ENCODE peak calls at places on chromosomes 12 and 14, in nine cellular contexts. Z is endothelial cell of umbilical vein, X is brain microvascular endothelial cell, H is endodermal cell, J is GM03348, B is ELF-1, D is non-pigmented ciliary epithelial cell, O is activated T-cell treated with anti-CD3 and anti-CD28 coated beads for 1 hour, R is HS-27A. Q is an unnamed sample.

GRCh38 chr14:79028281-79028680 is 858.1 kb downstream of the NRXN3 start:
- DNase-seq in O (no peak), Z (no peak), H (no peak), B (no peak), D (no peak), J (no peak), X (no peak), R (no peak), Q (no peak)

GRCh38 chr12:109291531-109292341 is 17.3 kb downstream of the FOXN4 start:
- DNase-seq in B (peak), X (no peak), H (peak), D (no peak), Z (no peak), J (peak), O (no peak), R (no peak), Q (no peak)

GRCh38 chr12:64018524-64018923 is 174.0 kb downstream of the SRGAP1 start:
- DNase-seq in B (no peak), D (no peak), X (no peak), O (no peak), R (no peak), Z (no peak), J (no peak), H (no peak), Q (no peak)

GRCh38 chr14:36014236-36014635 is 162.3 kb downstream of the PTCSC3 start:
- DNase-seq in R (no peak), Z (no peak), H (no peak), D (no peak), X (no peak), B (no peak), J (no peak), O (no peak), Q (no peak)

GRCh38 chr14:105473677-105474477 is 744 bp upstream of the CRIP2 start:
- DNase-seq in R (peak), B (peak), O (peak), D (no peak), X (peak), Z (peak), J (peak), H (peak), Q (no peak)

GRCh38 chr12:89469361-89469760 is 55.2 kb downstream of the GALNT4 start:
- DNase-seq in R (no peak), X (peak), Z (peak), H (no peak), D (no peak), O (no peak), B (no peak), J (peak), Q (no peak)

GRCh38 chr14:68669101-68669500 is 123.8 kb downstream of the ZFP36L1 start:
- DNase-seq in D (no peak), B (peak), X (no peak), Z (no peak), H (peak), O (no peak), J (no peak), R (no peak), Q (no peak)

GRCh38 chr14:106268013-106268727 is 741.8 kb downstream of the TMEM121 start:
- DNase-seq in O (peak), R (no peak), D (no peak), H (no peak), B (peak), J (no peak), X (no peak), Z (no peak), Q (no peak)

GRCh38 chr14:55711171-55711811 is 131.3 kb downstream of the KTN1 start:
- DNase-seq in D (peak), J (peak), B (peak), O (no peak), X (peak), R (peak), Z (no peak), H (no peak), Q (no peak)

GRCh38 chr12:6620137-6620884 is 13.1 kb upstream of the CHD4 start:
- DNase-seq in X (no peak), B (peak), O (no peak), D (no peak), H (peak), Z (peak), J (peak), R (no peak), Q (no peak)

GRCh38 chr12:53058674-53059433 is 9.0 kb downstream of the TNS2 start:
- DNase-seq in O (no peak), X (no peak), J (no peak), D (no peak), R (no peak), B (no peak), H (peak), Z (no peak), Q (no peak)

GRCh38 chr12:116719661-116720060 is 18.2 kb downstream of the SPRING1 start:
- DNase-seq in O (no peak), R (no peak), Z (no peak), D (no peak), X (no peak), J (no peak), B (no peak), H (no peak), Q (no peak)

GRCh38 chr14:42378880-42379279 is 772.2 kb downstream of the LRFN5 start:
- DNase-seq in H (no peak), O (no peak), D (no peak), X (no peak), R (no peak), J (no peak), Z (no peak), B (peak), Q (no peak)

GRCh38 chr14:39102265-39102968 is 618 bp downstream of the SEC23A start:
- DNase-seq in B (peak), J (peak), D (no peak), X (peak), R (peak), H (no peak), O (peak), Z (peak), Q (no peak)

GRCh38 chr12:56321027-56321426 is 5.2 kb upstream of the CNPY2 start:
- DNase-seq in Z (no peak), X (no peak), D (no peak), O (no peak), R (no peak), J (no peak), B (no peak), H (no peak), Q (no peak)

GRCh38 chr12:127277882-127278281 is 989.1 kb upstream of the TMEM132C start:
- DNase-seq in R (no peak), B (no peak), D (no peak), Z (no peak), X (no peak), J (no peak), H (no peak), O (no peak), Q (no peak)

GRCh38 chr14:21536395-21537087 is 10.4 kb upstream of the SALL2 start:
- DNase-seq in Z (no peak), H (peak), R (no peak), O (no peak), D (no peak), B (peak), X (no peak), J (no peak), Q (no peak)

GRCh38 chr12:124457287-124458219 is 109.9 kb downstream of the NCOR2 start:
- DNase-seq in J (peak), D (no peak), H (no peak), R (no peak), B (peak), Z (no peak), X (no peak), O (no peak), Q (no peak)

GRCh38 chr12:124433147-124433874 is 134.1 kb downstream of the NCOR2 start:
- DNase-seq in B (no peak), X (no peak), R (no peak), Z (no peak), J (no peak), D (no peak), H (no peak), O (no peak), Q (no peak)

GRCh38 chr12:90129369-90130030 is 420.9 kb upstream of the ATP2B1 start:
- DNase-seq in O (no peak), Z (no peak), B (no peak), R (no peak), H (no peak), X (no peak), J (no peak), D (no peak), Q (no peak)

GRCh38 chr12:24808651-24809050 is 140.2 kb downstream of the BCAT1 start:
- DNase-seq in H (no peak), B (no peak), O (no peak), D (no peak), Z (no peak), R (no peak), J (no peak), X (no peak), Q (no peak)

GRCh38 chr12:77954156-77954555 is 123.5 kb downstream of the NAV3 start:
- DNase-seq in H (no peak), X (no peak), Z (peak), D (no peak), B (no peak), J (no peak), R (no peak), O (no peak), Q (no peak)

GRCh38 chr12:47987411-47988072 is 16.7 kb downstream of the COL2A1 start:
- DNase-seq in D (no peak), R (no peak), H (no peak), B (no peak), Z (no peak), X (no peak), J (peak), O (no peak), Q (no peak)

GRCh38 chr12:33560653-33561208 is 121.1 kb upstream of the SYT10 start:
- DNase-seq in Z (no peak), B (peak), O (no peak), D (no peak), H (peak), X (no peak), R (no peak), J (no peak), Q (no peak)

GRCh38 chr12:92608418-92609091 is 94.2 kb upstream of the PLEKHG7 start:
- DNase-seq in J (peak), B (peak), D (no peak), Z (peak), O (no peak), R (no peak), X (peak), H (no peak), Q (peak)

GRCh38 chr14:65753061-65753460 is 340.5 kb downstream of the FUT8 start:
- DNase-seq in H (no peak), O (no peak), B (no peak), D (no peak), J (no peak), Z (no peak), X (no peak), R (no peak), Q (no peak)

Q was measured in smooth muscle cell of the brain vasculature.